ENCODE peak calls at places on chromosomes 12 and 14, in eight cellular contexts. K is AG09309, S is testis, Q is kidney epithelial cell, G is cardiac fibroblast, U is DND-41, H is endodermal cell, P is HAP-1. R is an unnamed sample.

GRCh38 chr14:104800600-104801283 is at the start of gene ZBTB42:
- DNase-seq in K (no peak), S (peak; percentile 80), Q (no peak), G (peak; percentile 41), U (peak; percentile 78), H (peak; percentile 81), P (peak; percentile 20), R (peak; percentile 92)

GRCh38 chr12:53795927-53796326 is 44.1 kb upstream of the CISTR start:
- DNase-seq in K (no peak), S (no peak), Q (no peak), G (no peak), U (no peak), H (no peak), P (no peak), R (no peak)

GRCh38 chr12:56296207-56296785 is 3.8 kb downstream of the CS start:
- DNase-seq in K (no peak), S (no peak), Q (no peak), G (no peak), U (no peak), H (no peak), P (no peak), R (no peak)

GRCh38 chr12:70534466-70534865 is 102.8 kb downstream of the PTPRB start:
- DNase-seq in K (no peak), S (no peak), Q (no peak), G (no peak), U (no peak), H (no peak), P (no peak), R (no peak)

GRCh38 chr14:93109572-93110481 is 5.9 kb downstream of the ITPK1 start:
- DNase-seq in K (no peak), S (no peak), Q (no peak), G (no peak), U (no peak), H (no peak), P (no peak), R (no peak)

GRCh38 chr12:88267630-88268029 is 125.5 kb downstream of the TMTC3 start:
- DNase-seq in K (no peak), S (no peak), Q (no peak), G (no peak), U (no peak), H (no peak), P (no peak), R (no peak)

GRCh38 chr12:47124451-47124850 is 44.7 kb upstream of the AMIGO2 start:
- DNase-seq in K (no peak), S (no peak), Q (no peak), G (peak; percentile 86), U (no peak), H (no peak), P (no peak), R (no peak)

GRCh38 chr12:131616316-131617098 is 94.4 kb upstream of the SFSWAP start:
- DNase-seq in K (no peak), S (no peak), Q (no peak), G (no peak), U (no peak), H (no peak), P (no peak), R (no peak)

GRCh38 chr12:2750185-2750584 is 44.6 kb upstream of the FKBP4 start:
- DNase-seq in K (no peak), S (no peak), Q (no peak), G (no peak), U (no peak), H (no peak), P (no peak), R (no peak)

GRCh38 chr12:2749580-2749979 is 45.2 kb upstream of the FKBP4 start:
- DNase-seq in K (no peak), S (no peak), Q (no peak), G (no peak), U (no peak), H (peak; percentile 57), P (no peak), R (no peak)

GRCh38 chr12:2751686-2752085 is 43.1 kb upstream of the FKBP4 start:
- DNase-seq in K (no peak), S (no peak), Q (no peak), G (no peak), U (no peak), H (peak; percentile 82), P (no peak), R (no peak)

GRCh38 chr12:2752676-2753371 is 41.9 kb upstream of the FKBP4 start:
- DNase-seq in K (peak; percentile 5), S (peak; percentile 81), Q (peak; percentile 10), G (peak; percentile 64), U (peak; percentile 81), H (peak; percentile 99), P (peak; percentile 36), R (peak; percentile 81)

GRCh38 chr12:2751230-2751629 is 43.5 kb upstream of the FKBP4 start:
- DNase-seq in K (no peak), S (no peak), Q (no peak), G (no peak), U (no peak), H (no peak), P (no peak), R (no peak)
- H3K4me3 ChIP-seq in K (no peak overlapping the region), S (no peak overlapping the region), Q (no peak overlapping the region), G (no peak overlapping the region), U (no peak overlapping the region), H (no peak overlapping the region), P (no peak overlapping the region), R (no peak overlapping the region)

GRCh38 chr14:60183724-60184596 is 18.8 kb upstream of the DHRS7 start:
- DNase-seq in K (peak; percentile 49), S (no peak), Q (peak; percentile 29), G (peak; percentile 85), U (peak; percentile 26), H (no peak), P (peak; percentile 69), R (no peak)
- H3K4me3 ChIP-seq in K (no peak overlapping the region), S (no peak overlapping the region), Q (peak overlapping the region; percentile 21), G (peak overlapping the region; percentile 34), U (peak overlapping the region; percentile 55), H (no peak overlapping the region), P (no peak overlapping the region), R (peak overlapping the region; percentile 29)

DNA sequence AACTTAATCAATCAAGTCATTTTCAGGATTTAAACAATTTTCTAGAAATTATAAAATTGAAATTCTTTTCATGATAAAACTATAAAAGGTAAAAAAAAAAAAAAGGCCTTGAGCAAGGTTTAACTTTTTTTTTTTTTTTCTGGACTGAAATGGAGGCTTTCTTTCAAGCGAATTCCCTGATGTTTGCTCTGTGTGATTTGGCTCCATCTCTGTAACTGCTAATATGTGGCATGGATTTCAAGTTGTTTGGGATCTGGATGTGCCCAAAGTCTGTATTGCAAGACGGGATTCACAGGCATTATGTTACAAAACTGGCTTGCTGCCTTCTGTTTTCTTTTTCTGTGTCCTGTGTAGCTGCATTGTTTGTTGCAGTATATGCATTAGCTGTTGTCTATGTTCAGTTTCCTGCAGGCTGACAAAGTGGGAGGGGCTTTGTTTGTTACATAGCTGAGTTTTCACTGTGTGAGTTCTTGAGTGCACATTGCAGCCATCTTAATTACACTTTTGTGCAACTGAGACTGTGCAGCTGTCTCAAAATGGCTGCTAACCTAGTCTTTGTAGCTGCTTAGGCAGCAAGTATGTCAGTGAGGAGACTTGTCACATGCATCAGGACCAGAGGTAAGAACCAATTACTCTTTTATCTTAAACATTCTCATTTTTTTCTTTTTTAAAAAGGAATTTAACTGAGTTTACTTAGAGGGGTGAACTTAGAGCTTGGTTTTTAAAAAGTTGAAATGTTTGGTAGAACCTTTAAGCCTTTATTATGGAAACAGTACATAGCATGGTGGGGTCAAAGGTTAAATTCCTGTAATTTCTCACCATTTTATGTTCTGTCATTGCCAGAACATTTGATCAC is 19.5 kb downstream of the ATF7IP start:
- DNase-seq in K (peak; percentile 74), S (peak; percentile 84), Q (peak; percentile 72), G (peak; percentile 97), U (peak; percentile 81), H (peak; percentile 88), P (peak; percentile 76), R (peak; percentile 76)
- H3K4me3 ChIP-seq in K (no peak overlapping the region), S (peak overlapping the region; percentile 9), Q (peak overlapping the region; percentile 23), G (peak overlapping the region; percentile 22), U (peak overlapping the region; percentile 37), H (peak overlapping the region; percentile 67), P (no peak overlapping the region), R (peak overlapping the region; percentile 0)

GRCh38 chr12:9750276-9751203 is 10.2 kb downstream of the CD69 start:
- DNase-seq in K (peak; percentile 14), S (peak; percentile 63), Q (no peak), G (peak; percentile 75), U (peak; percentile 60), H (peak; percentile 76), P (peak; percentile 87), R (peak; percentile 50)
- H3K4me3 ChIP-seq in K (no peak overlapping the region), S (no peak overlapping the region), Q (no peak overlapping the region), G (no peak overlapping the region), U (no peak overlapping the region), H (no peak overlapping the region), P (no peak overlapping the region), R (no peak overlapping the region)

GRCh38 chr14:20628063-20628854 is 13.2 kb downstream of the OR6S1 start:
- DNase-seq in K (no peak), S (no peak), Q (no peak), G (no peak), U (no peak), H (no peak), P (no peak), R (no peak)
- H3K4me3 ChIP-seq in K (no peak overlapping the region), S (no peak overlapping the region), Q (no peak overlapping the region), G (no peak overlapping the region), U (no peak overlapping the region), H (peak overlapping the region; percentile 47), P (no peak overlapping the region), R (no peak overlapping the region)

DNA sequence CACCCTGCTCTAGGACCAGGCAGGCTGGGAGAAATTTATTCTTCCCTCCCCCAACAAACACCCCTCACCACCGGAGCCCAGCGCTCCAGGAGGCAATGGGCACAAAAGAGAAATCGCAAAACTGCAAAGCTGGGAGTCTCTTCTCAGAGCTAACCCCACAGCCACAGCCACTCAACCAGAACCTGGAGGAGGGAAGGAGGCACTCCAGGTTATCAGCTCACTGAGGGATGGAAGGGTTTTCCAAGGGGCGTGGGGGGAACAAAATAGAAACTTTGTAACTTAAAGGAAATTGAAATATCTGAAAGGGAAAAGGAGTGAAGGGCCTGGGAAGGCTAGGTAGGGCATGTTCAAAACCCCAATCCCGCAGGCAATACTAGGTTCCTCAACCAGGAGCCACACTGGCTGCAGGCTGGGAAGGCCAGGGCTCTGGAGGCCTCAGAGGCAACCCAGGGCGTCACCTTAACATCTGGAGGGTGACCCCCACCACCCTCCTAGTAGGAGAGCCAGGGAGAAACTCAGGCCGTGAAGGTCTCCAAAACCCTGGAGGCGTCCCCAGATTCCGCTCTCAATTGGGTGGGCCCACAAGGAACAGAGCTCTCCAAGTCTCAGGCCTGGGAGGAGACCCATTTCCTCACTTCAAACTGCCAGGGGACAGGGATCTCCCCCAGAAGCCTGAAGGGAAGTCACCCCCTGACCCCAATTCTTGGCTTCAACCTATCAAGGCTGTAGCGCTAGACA is 3.2 kb downstream of the KDM2B start:
- DNase-seq in K (no peak), S (peak; percentile 59), Q (no peak), G (no peak), U (no peak), H (peak; percentile 92), P (no peak), R (peak; percentile 25)
- H3K4me3 ChIP-seq in K (peak overlapping the region; percentile 70), S (peak overlapping the region; percentile 59), Q (no peak overlapping the region), G (peak overlapping the region; percentile 7), U (peak overlapping the region; percentile 53), H (peak overlapping the region; percentile 85), P (peak overlapping the region; percentile 52), R (no peak overlapping the region)